ENCODE peak calls at places on chromosomes 2 and 18, in six cellular contexts. L, N, Z, B, C and Q are unnamed samples.

GRCh38 chr2:229921892-229922448 is at the start of gene TRIP12:
- DNase-seq in L (peak; percentile 94), N (peak; percentile 91), Z (peak; percentile 91), B (peak; percentile 95), C (peak; percentile 84), Q (peak; percentile 86)

GRCh38 chr2:33108483-33109443 is 162.0 kb downstream of the LTBP1 start:
- DNase-seq in L (no peak), N (no peak), Z (no peak), B (no peak), C (no peak), Q (no peak)

GRCh38 chr2:29459445-29460179 is 344.4 kb downstream of the CLIP4 start:
- DNase-seq in L (no peak), N (no peak), Z (no peak), B (no peak), C (no peak), Q (no peak)

GRCh38 chr2:235900631-235901030 is 267.6 kb downstream of the GBX2 start:
- DNase-seq in L (no peak), N (no peak), Z (no peak), B (no peak), C (no peak), Q (no peak)

GRCh38 chr18:9631814-9632496 is 17.6 kb upstream of the PPP4R1 start:
- DNase-seq in L (no peak), N (no peak), Z (no peak), B (no peak), C (no peak), Q (no peak)

GRCh38 chr2:46563110-46563731 is 83.9 kb downstream of the TMEM247 start:
- DNase-seq in L (no peak), N (no peak), Z (no peak), B (no peak), C (no peak), Q (no peak)

GRCh38 chr2:237431856-237432255 is 17.9 kb upstream of the COL6A3 start:
- DNase-seq in L (no peak), N (no peak), Z (no peak), B (no peak), C (no peak), Q (no peak)

GRCh38 chr2:110876167-110876999 is 144.0 kb downstream of the ACOXL start:
- DNase-seq in L (no peak), N (peak; percentile 15), Z (no peak), B (no peak), C (no peak), Q (no peak)

GRCh38 chr2:223734346-223734745 is 103.0 kb downstream of the AP1S3 start:
- DNase-seq in L (no peak), N (no peak), Z (no peak), B (no peak), C (no peak), Q (no peak)

GRCh38 chr2:176494949-176495353 is 225.7 kb downstream of the MTX2 start:
- DNase-seq in L (peak; percentile 67), N (peak; percentile 39), Z (peak; percentile 31), B (no peak), C (no peak), Q (no peak)

GRCh38 chr2:222794585-222795579 is 66.0 kb upstream of the ACSL3 start:
- DNase-seq in L (no peak), N (no peak), Z (no peak), B (no peak), C (no peak), Q (peak; percentile 67)

GRCh38 chr2:211093743-211094303 is 537.4 kb downstream of the CPS1 start:
- DNase-seq in L (no peak), N (no peak), Z (peak; percentile 11), B (peak; percentile 7), C (peak; percentile 51), Q (no peak)

GRCh38 chr2:144230452-144231085 is 289.4 kb downstream of the ZEB2 start:
- DNase-seq in L (no peak), N (no peak), Z (no peak), B (no peak), C (no peak), Q (no peak)

GRCh38 chr2:9311488-9311887 is 104.9 kb downstream of the ASAP2 start:
- DNase-seq in L (peak; percentile 73), N (no peak), Z (peak; percentile 17), B (no peak), C (no peak), Q (no peak)

GRCh38 chr18:55706893-55707292 is 118.9 kb upstream of the TCF4 start:
- DNase-seq in L (no peak), N (no peak), Z (no peak), B (no peak), C (no peak), Q (no peak)

GRCh38 chr2:287471-287885 is 413 bp downstream of the ALKAL2 start:
- DNase-seq in L (peak; percentile 45), N (no peak), Z (peak; percentile 53), B (peak; percentile 24), C (no peak), Q (no peak)

GRCh38 chr2:237632991-237633629 is 5.7 kb downstream of the LRRFIP1 start:
- DNase-seq in L (no peak), N (no peak), Z (no peak), B (no peak), C (no peak), Q (no peak)

GRCh38 chr2:43609304-43609883 is 13.6 kb upstream of the THADA start:
- DNase-seq in L (peak; percentile 42), N (no peak), Z (peak; percentile 47), B (peak; percentile 57), C (peak; percentile 55), Q (peak; percentile 76)

GRCh38 chr2:118112771-118113334 is 24.6 kb downstream of the INSIG2 start:
- DNase-seq in L (no peak), N (no peak), Z (no peak), B (no peak), C (no peak), Q (no peak)

GRCh38 chr2:219483451-219484342 is 15.0 kb upstream of the GMPPA start:
- DNase-seq in L (no peak), N (no peak), Z (no peak), B (no peak), C (no peak), Q (no peak)

GRCh38 chr2:219480004-219480403 is 18.7 kb upstream of the GMPPA start:
- DNase-seq in L (no peak), N (no peak), Z (no peak), B (no peak), C (no peak), Q (no peak)

GRCh38 chr2:219484343-219485200 is 14.1 kb upstream of the GMPPA start:
- DNase-seq in L (no peak), N (no peak), Z (peak; percentile 29), B (no peak), C (no peak), Q (no peak)

GRCh38 chr2:219485201-219485580 is 13.5 kb upstream of the GMPPA start:
- DNase-seq in L (no peak), N (no peak), Z (no peak), B (no peak), C (no peak), Q (no peak)

DNA sequence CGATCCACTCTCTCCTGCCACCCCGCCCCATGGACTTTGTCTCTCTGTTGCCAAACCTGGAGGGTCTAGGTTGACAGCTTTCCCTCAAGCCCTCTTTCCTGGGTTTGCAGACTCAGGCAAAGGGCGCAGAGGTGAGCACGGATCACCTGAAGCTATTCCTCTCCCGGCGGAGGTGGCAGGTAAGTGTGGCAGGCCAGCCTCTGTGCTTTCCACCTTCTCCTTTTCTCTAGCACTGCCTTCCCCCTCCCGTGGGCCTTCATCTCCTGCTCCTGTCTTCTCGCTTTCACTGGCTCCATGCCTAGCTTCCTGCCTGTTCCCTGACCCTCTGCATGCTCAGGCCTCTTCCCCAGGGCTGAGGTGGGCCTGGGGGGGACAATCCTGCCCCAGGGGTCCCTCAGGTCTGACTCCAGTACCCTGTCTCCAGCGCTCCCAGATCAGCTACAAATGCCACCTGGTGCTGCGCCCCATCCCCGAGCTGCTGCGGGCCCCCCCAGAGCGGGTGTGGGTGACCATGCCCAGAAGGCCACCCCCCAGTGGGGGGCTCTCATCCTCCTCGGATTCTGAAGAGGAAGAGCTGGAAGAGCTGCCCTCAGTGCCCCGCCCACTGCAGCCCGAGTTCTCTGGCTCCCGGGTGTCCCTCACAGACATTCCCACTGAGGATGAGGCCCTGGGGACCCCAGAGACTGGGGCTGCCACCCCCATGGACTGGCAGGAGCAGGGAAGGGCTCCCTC is 15.9 kb upstream of the GMPPA start:
- DNase-seq in L (no peak), N (no peak), Z (no peak), B (no peak), C (no peak), Q (no peak)
- H3K27me3 ChIP-seq in L (no peaks in the 10 kb centered on the region), N (peaks cover 5% of the 10 kb centered on the region), Z (peaks cover 30% of the 10 kb centered on the region), B (peaks cover 4% of the 10 kb centered on the region), C (peaks cover 99% of the 10 kb centered on the region), Q (peaks cover 24% of the 10 kb centered on the region)

GRCh38 chr2:26411419-26411818 is 9.7 kb downstream of the DRC1 start:
- DNase-seq in L (no peak), N (no peak), Z (no peak), B (no peak), C (no peak), Q (no peak)
- H3K4me1 ChIP-seq in L (no peaks in the 10 kb centered on the region), N (no peaks in the 10 kb centered on the region), Z (no peaks in the 10 kb centered on the region), B (no peaks in the 10 kb centered on the region), C (peaks cover 11% of the 10 kb centered on the region), Q (no peaks in the 10 kb centered on the region)

DNA sequence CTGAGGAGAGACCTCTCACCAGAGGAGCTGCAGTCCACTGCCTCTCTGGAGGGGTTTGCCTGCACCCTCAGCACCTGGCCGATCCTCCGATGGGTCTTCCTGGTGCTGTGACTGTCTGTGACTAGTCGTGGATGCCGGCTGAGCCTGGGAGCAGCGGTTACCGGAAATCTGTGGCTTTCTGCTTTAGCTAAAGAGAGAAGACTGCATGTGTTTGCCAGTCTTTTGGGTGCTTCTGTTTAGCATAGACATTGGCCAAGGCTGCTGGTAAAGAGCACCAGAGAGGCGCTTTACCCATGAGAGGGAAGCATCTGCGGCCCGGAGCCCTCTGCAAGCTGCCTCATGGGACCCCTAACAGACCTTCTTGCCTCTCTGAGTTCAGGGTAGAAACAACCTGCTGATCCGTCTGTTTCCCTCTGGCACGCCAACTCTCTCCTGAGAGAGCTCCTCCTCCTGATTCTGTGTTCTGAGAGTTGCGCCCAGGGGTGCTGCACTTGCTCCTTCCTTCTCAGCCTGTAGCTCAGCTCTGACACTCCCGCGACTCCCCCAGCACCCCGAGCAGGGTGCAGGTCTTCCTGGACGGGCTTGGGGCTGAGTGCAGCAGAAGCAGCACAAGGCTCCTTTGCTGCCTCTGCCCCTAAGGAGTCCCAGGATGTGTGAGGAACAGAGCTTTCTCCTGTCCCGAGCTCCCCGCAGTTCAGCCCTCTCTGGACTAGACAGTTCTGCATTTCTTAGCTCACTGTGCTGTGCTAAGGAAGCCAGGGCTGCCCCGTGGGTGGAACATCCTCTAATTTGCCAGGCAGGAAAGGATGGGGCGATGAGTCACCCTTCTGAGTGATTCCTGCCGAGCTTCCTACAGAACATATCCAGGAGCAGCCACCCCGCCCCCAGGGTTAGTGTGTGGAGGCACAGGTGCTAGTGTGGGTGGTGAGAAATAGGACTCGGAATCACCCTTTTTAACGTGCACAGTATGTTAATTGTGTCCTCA is 203.2 kb downstream of the SH3RF3 start:
- DNase-seq in L (peak; percentile 77), N (peak; percentile 75), Z (peak; percentile 49), B (peak; percentile 56), C (peak; percentile 67), Q (no peak)
- H3K4me3 ChIP-seq in L (no peak overlapping the region), N (no peak overlapping the region), Z (no peak overlapping the region), B (peak overlapping the region; percentile 72), C (peak overlapping the region; percentile 39), Q (no peak overlapping the region)

DNA sequence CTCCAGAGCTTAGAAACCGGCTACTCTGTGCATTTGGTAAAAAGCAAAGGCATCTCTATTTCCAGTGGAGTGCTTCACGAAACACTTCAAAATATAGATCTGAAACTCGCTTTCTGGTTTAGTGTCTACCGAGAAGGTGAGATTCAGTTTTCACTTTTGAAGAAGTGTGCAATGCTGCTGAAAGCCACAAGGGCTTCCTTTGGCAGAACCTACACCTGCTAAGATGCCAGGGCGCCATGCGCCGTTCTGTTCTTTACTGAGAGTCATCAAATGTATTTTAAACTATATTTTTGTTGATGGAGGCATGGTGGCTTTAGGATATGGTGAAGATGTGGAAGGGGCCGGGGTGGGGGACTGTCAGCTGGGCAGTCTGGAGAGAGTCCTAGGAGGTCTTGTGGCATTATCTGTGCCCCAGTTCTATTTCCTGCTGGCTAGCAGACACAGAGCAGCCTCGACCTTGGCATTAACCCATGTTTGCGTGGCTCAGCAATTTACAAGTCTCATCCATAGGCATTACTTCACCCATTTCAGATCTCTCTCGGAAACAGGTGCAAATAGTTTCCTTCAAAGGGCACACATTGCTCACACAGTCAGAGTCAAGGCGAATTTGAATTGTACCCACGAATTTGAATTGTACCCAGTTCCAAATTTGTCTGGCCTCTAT is 46.7 kb upstream of the KCNF1 start:
- DNase-seq in L (no peak), N (no peak), Z (no peak), B (peak; percentile 66), C (peak; percentile 92), Q (no peak)
- H3K27me3 ChIP-seq in L (no peaks in the 10 kb centered on the region), N (no peaks in the 10 kb centered on the region), Z (no peaks in the 10 kb centered on the region), B (peaks cover 8% of the 10 kb centered on the region), C (peaks cover 19% of the 10 kb centered on the region), Q (peaks cover 24% of the 10 kb centered on the region)